ENCODE peak calls at places on chromosomes 3 and 15, in four cellular contexts. Q, B, S and T are unnamed samples. For H3K4me1, the result is how much of the 10 kb centered on the place peaks cover.

GRCh38 chr3:87088984-87089841 is 98.3 kb upstream of the VGLL3 start:
- DNase-seq in Q (no peak), B (peak), S (peak), T (peak)

GRCh38 chr3:187713504-187713903 is 11.1 kb upstream of the RTP2 start:
- DNase-seq in Q (peak), B (no peak), S (no peak), T (no peak)

GRCh38 chr3:79367066-79367465 is 400.7 kb downstream of the ROBO1 start:
- DNase-seq in Q (no peak), B (no peak), S (no peak), T (no peak)

GRCh38 chr15:43821505-43821904 is 3.0 kb downstream of the MFAP1 start:
- DNase-seq in Q (no peak), B (no peak), S (no peak), T (no peak)

GRCh38 chr3:172370434-172370833 is 77.8 kb downstream of the GHSR start:
- DNase-seq in Q (no peak), B (no peak), S (no peak), T (no peak)

GRCh38 chr3:82736696-82737277 is 975.3 kb upstream of the GBE1 start:
- DNase-seq in Q (no peak), B (no peak), S (no peak), T (no peak)

GRCh38 chr15:36479200-36479896 is 100.1 kb upstream of the CDIN1 start:
- DNase-seq in Q (no peak), B (no peak), S (no peak), T (no peak)

GRCh38 chr15:48641416-48641815 is 4.1 kb downstream of the FBN1 start:
- DNase-seq in Q (no peak), B (no peak), S (no peak), T (no peak)

GRCh38 chr3:133475245-133476010 is 75.6 kb downstream of the BFSP2 start:
- DNase-seq in Q (peak), B (no peak), S (no peak), T (no peak)

GRCh38 chr15:24865300-24865699 is 89.5 kb upstream of the SNRPN start:
- DNase-seq in Q (no peak), B (no peak), S (no peak), T (no peak)

GRCh38 chr3:108013141-108014055 is 77.4 kb downstream of the CD47 start:
- DNase-seq in Q (no peak), B (no peak), S (no peak), T (no peak)

GRCh38 chr3:124620600-124621063 is 109.6 kb upstream of the UMPS start:
- DNase-seq in Q (peak), B (no peak), S (no peak), T (no peak)

GRCh38 chr15:43879386-43880355 is 52.9 kb downstream of the WDR76 start:
- DNase-seq in Q (no peak), B (no peak), S (no peak), T (no peak)

GRCh38 chr3:66744986-66745385 is 244.2 kb upstream of the LRIG1 start:
- DNase-seq in Q (no peak), B (no peak), S (no peak), T (no peak)

GRCh38 chr3:195738274-195739044 is 17.7 kb downstream of the MUC20 start:
- DNase-seq in Q (no peak), B (no peak), S (no peak), T (no peak)
- H3K4me1 ChIP-seq in Q (under half), B (under half), S (under half), T (under half)

GRCh38 chr3:37227870-37228549 is 53.6 kb upstream of the LRRFIP2 start:
- DNase-seq in Q (no peak), B (no peak), S (no peak), T (no peak)
- H3K27ac ChIP-seq in Q (no peak), B (no peak), S (no peak), T (no peak)

GRCh38 chr3:189907803-189908202 is 212.9 kb downstream of the P3H2 start:
- DNase-seq in Q (no peak), B (no peak), S (no peak), T (no peak)

GRCh38 chr3:189909573-189909972 is 211.1 kb downstream of the P3H2 start:
- DNase-seq in Q (no peak), B (no peak), S (no peak), T (no peak)

GRCh38 chr3:189909139-189909538 is 211.6 kb downstream of the P3H2 start:
- DNase-seq in Q (no peak), B (no peak), S (no peak), T (no peak)

GRCh38 chr3:189911001-189911400 is 209.7 kb downstream of the P3H2 start:
- DNase-seq in Q (no peak), B (no peak), S (no peak), T (no peak)

GRCh38 chr3:189908646-189909045 is 212.1 kb downstream of the P3H2 start:
- DNase-seq in Q (no peak), B (no peak), S (peak), T (no peak)
- H3K4me1 ChIP-seq in Q (under half), B (under half), S (under half), T (under half)

GRCh38 chr3:120324185-120324584 is 25.0 kb downstream of the LRRC58 start:
- DNase-seq in Q (no peak), B (no peak), S (no peak), T (no peak)
- H3K27ac ChIP-seq in Q (no peak), B (no peak), S (no peak), T (no peak)

GRCh38 chr3:126483321-126483761 is 7.7 kb upstream of the ZXDC start:
- DNase-seq in Q (no peak), B (no peak), S (no peak), T (no peak)
- H3K4me1 ChIP-seq in Q (under half), B (under half), S (under half), T (under half)